ENCODE peak calls at places on chromosome 2, in four cellular contexts. G is HEK293T; E is activated CD4-positive, alpha-beta T cell treated with anti-CD3 and anti-CD28 coated beads for 4 hours; O is neural crest cell. I is an unnamed sample.

GRCh38 chr2:15582645-15583340 is 8.9 kb upstream of the DDX1 start:
- DNase-seq in O (no peak), G (no peak), E (no peak), I (no peak)

GRCh38 chr2:239801404-239802100 is 223.6 kb downstream of the NDUFA10 start:
- DNase-seq in O (no peak), G (no peak), E (no peak), I (no peak)

GRCh38 chr2:237298323-237299118 is 115.4 kb downstream of the COL6A3 start:
- DNase-seq in O (no peak), G (no peak), E (no peak), I (no peak)

GRCh38 chr2:161870531-161870930 is 203.5 kb downstream of the DPP4 start:
- DNase-seq in O (no peak), G (no peak), E (no peak), I (no peak)

GRCh38 chr2:240465268-240465764 is 29.9 kb downstream of the GPC1 start:
- DNase-seq in E (no peak), G (no peak), O (no peak), I (no peak)

GRCh38 chr2:232523682-232524597 is 2.0 kb upstream of the CHRND start:
- DNase-seq in E (no peak), O (peak), G (peak), I (no peak)

GRCh38 chr2:11073251-11073650 is 82.0 kb upstream of the SLC66A3 start:
- DNase-seq in O (peak), G (peak), E (no peak), I (no peak)

GRCh38 chr2:234881413-234882241 is 70.2 kb upstream of the SH3BP4 start:
- DNase-seq in O (peak), G (peak), E (peak), I (peak)

GRCh38 chr2:121532347-121532766 is 1.7 kb downstream of the RNU4ATAC start:
- DNase-seq in E (no peak), G (peak), O (no peak), I (no peak)

GRCh38 chr2:127640082-127641072 is 5.6 kb upstream of the GPR17 start:
- DNase-seq in G (peak), O (no peak), E (no peak), I (peak)

GRCh38 chr2:130954873-130955272 is 118.2 kb downstream of the ARHGEF4 start:
- DNase-seq in O (no peak), G (no peak), E (no peak), I (no peak)

GRCh38 chr2:39584283-39584972 is 81.3 kb upstream of the TMEM178A start:
- DNase-seq in O (no peak), E (no peak), G (no peak), I (no peak)

GRCh38 chr2:156380117-156380645 is 47.7 kb upstream of the NR4A2 start:
- DNase-seq in G (no peak), E (no peak), O (no peak), I (no peak)

GRCh38 chr2:239055756-239056493 is 208.0 kb downstream of the TWIST2 start:
- DNase-seq in G (no peak), O (no peak), E (no peak), I (no peak)

GRCh38 chr2:195984951-195985726 is 83.5 kb downstream of the DNAH7 start:
- DNase-seq in O (no peak), E (no peak), G (no peak), I (no peak)

GRCh38 chr2:200363279-200363678 is 56.8 kb downstream of the SPATS2L start:
- DNase-seq in G (no peak), O (no peak), E (no peak), I (no peak)

GRCh38 chr2:37343537-37344434 is 644 bp upstream of the QPCT start:
- DNase-seq in E (no peak), G (peak), O (no peak), I (no peak)

GRCh38 chr2:144682248-144682647 is 162.3 kb upstream of the ZEB2 start:
- DNase-seq in E (no peak), G (no peak), O (no peak), I (no peak)

GRCh38 chr2:188604579-188604978 is 312.9 kb downstream of the GULP1 start:
- DNase-seq in G (no peak), O (no peak), E (no peak), I (no peak)

GRCh38 chr2:224359569-224359968 is 42.3 kb downstream of the FAM124B start:
- DNase-seq in O (no peak), G (peak), E (no peak), I (no peak)